ENCODE peak calls at places on chromosomes 12 and 14, in nine cellular contexts. B, W, Z, E, D, Q, U, G and I are unnamed samples.

GRCh38 chr12:72274926-72275325 is 2.8 kb downstream of the TRHDE start:
- DNase-seq in Q (peak), B (no peak), D (peak), E (no peak), G (peak), W (no peak), U (peak), Z (peak), I (peak)

GRCh38 chr12:33825442-33825841 is 196.9 kb upstream of the ALG10 start:
- DNase-seq in B (no peak), Q (no peak), W (no peak), E (no peak), D (no peak), G (no peak), Z (no peak), U (peak), I (no peak)

GRCh38 chr12:88267630-88268029 is 125.5 kb downstream of the TMTC3 start:
- DNase-seq in W (no peak), E (no peak), Z (no peak), G (no peak), B (peak), D (no peak), U (no peak), Q (no peak), I (no peak)

GRCh38 chr12:2248901-2249381 is 196.2 kb downstream of the CACNA1C start:
- DNase-seq in W (no peak), Q (peak), G (peak), D (peak), E (no peak), Z (no peak), B (peak), U (peak), I (no peak)

GRCh38 chr14:94761348-94761998 is 8.4 kb downstream of the GSC start:
- DNase-seq in G (peak), Z (no peak), Q (no peak), D (peak), B (no peak), W (no peak), E (no peak), U (no peak), I (no peak)

GRCh38 chr12:19113464-19113863 is 16.1 kb upstream of the PLEKHA5 start:
- DNase-seq in B (no peak), U (no peak), D (no peak), W (no peak), E (no peak), Z (no peak), G (no peak), Q (no peak), I (no peak)

GRCh38 chr12:92257261-92257660 is 111.6 kb upstream of the BTG1 start:
- DNase-seq in Z (no peak), Q (no peak), E (no peak), G (no peak), B (no peak), D (no peak), U (no peak), W (no peak), I (no peak)

GRCh38 chr12:131218291-131219172 is 264.8 kb downstream of the ADGRD1 start:
- DNase-seq in B (peak), G (no peak), Z (no peak), Q (no peak), W (no peak), U (no peak), D (no peak), E (peak), I (no peak)

GRCh38 chr12:116002890-116003536 is 274.5 kb downstream of the MED13L start:
- DNase-seq in Q (peak), W (no peak), G (peak), E (no peak), Z (no peak), U (no peak), B (no peak), D (peak), I (peak)

DNA sequence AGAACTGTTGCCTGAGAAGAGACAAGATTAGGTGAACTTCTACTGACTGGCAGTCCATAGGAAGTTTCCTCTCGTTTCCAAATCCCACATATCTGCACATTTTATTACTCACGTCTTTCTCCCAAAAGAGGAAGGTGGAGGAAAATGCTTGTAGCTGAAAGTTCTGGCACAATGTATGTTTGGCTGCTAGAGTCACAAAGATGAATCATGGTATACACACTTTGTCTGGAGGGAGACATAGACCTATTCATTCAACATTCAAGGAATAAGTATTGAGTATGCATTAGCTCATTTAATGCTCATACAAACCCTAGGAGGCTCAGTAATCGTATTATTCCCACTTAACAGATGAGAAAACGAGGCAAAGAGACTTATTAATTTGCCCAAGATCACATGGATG is 291.8 kb downstream of the FOXN3 start:
- DNase-seq in W (no peak), D (peak), U (no peak), Z (no peak), Q (peak), G (no peak), E (no peak), B (no peak), I (no peak)
- H3K4me3 ChIP-seq in W (no peak), D (no peak), U (no peak), Z (no peak), Q (no peak), G (no peak), E (no peak), B (no peak), I (no peak)

GRCh38 chr12:49086116-49086515 is 8.5 kb downstream of the DHH start:
- DNase-seq in U (no peak), D (peak), W (no peak), Q (peak), B (no peak), E (no peak), G (peak), Z (no peak), I (no peak)

GRCh38 chr12:49091056-49091835 is 3.4 kb downstream of the DHH start:
- DNase-seq in Z (no peak), W (peak), G (no peak), Q (no peak), B (no peak), U (no peak), E (no peak), D (peak), I (no peak)

GRCh38 chr12:49089831-49090773 is 4.5 kb downstream of the DHH start:
- DNase-seq in Q (peak), E (peak), U (peak), W (peak), B (peak), Z (no peak), D (peak), G (peak), I (no peak)

GRCh38 chr12:49088190-49088931 is 6.2 kb downstream of the DHH start:
- DNase-seq in Z (peak), B (peak), G (peak), W (peak), Q (peak), E (peak), U (peak), D (peak), I (peak)

DNA sequence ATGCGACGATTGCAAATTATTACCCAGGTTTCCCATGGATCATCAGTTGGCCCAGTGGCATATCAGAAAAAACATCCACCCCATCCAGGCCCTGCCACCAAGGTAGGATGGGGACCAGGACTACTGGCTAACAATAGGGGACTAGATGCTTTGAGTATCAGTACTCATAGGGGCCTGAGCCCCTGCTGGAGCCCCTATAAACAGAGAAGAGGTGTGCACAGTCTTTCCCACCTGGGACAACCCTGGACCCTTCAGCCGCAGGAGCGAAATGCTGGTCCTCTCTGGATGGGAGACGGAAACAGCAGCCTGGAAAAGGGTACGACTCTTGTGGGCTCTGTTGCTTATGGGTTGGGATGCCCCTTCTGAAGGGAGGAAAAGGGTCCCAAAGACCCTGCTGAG is 5.7 kb downstream of the DHH start:
- DNase-seq in E (no peak), D (no peak), B (no peak), W (no peak), U (no peak), G (no peak), Z (no peak), Q (no peak), I (no peak)
- H3K4me3 ChIP-seq in E (no peak), D (no peak), B (no peak), W (no peak), U (no peak), G (no peak), Z (no peak), Q (no peak), I (no peak)

GRCh38 chr12:57241556-57242310 is 9.3 kb downstream of the STAC3 start:
- DNase-seq in W (no peak), U (no peak), E (peak), D (peak), Q (no peak), G (no peak), B (peak), Z (no peak), I (no peak)
- H3K4me3 ChIP-seq in W (no peak), U (no peak), E (no peak), D (peak), Q (no peak), G (peak), B (peak), Z (peak), I (peak)

GRCh38 chr12:57225680-57226190 is 3.8 kb upstream of the SHMT2 start:
- DNase-seq in Z (no peak), Q (no peak), D (no peak), B (peak), U (no peak), G (no peak), W (no peak), E (no peak), I (no peak)

GRCh38 chr12:57229041-57229633 is 374 bp upstream of the SHMT2 start:
- DNase-seq in E (no peak), U (no peak), B (no peak), Z (no peak), Q (no peak), W (no peak), G (peak), D (peak), I (no peak)

GRCh38 chr12:57229634-57230380 is at the start of gene SHMT2:
- DNase-seq in W (peak), D (peak), G (peak), Z (peak), Q (peak), E (peak), B (peak), U (peak), I (peak)

GRCh38 chr12:57226588-57227314 is 2.8 kb upstream of the SHMT2 start:
- DNase-seq in G (no peak), Q (no peak), Z (no peak), U (no peak), E (no peak), B (peak), D (no peak), W (peak), I (no peak)

GRCh38 chr12:57227315-57228115 is 2.0 kb upstream of the SHMT2 start:
- DNase-seq in B (peak), W (no peak), D (peak), Q (peak), E (no peak), G (peak), U (no peak), Z (no peak), I (no peak)
- H3K4me3 ChIP-seq in B (peak), W (peak), D (no peak), Q (no peak), E (no peak), G (no peak), U (no peak), Z (no peak), I (peak)

DNA sequence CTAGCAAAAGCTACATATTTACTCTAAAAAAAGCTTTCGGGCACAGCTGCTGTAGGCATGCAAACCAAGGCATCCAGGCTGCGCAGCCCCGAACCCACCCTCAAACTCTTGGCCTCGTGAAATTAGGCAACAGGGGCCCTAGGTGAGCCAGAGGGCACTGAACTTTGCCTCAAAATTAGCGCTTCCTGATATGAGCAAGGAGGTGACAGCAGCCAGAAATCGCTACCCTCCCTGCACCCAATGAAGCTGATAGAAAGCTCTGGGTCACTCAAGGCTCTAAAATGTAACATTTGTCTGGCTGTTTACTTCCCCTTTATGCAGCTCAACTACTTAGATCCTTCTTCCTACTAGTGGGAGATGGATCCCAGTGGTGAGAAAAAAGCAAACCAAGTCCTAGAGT is 61.8 kb downstream of the PITPNM2 start:
- DNase-seq in U (no peak), D (no peak), B (no peak), W (peak), E (no peak), G (no peak), Q (no peak), Z (no peak), I (no peak)
- H3K4me3 ChIP-seq in U (no peak), D (no peak), B (no peak), W (no peak), E (no peak), G (no peak), Q (no peak), Z (no peak), I (no peak)

DNA sequence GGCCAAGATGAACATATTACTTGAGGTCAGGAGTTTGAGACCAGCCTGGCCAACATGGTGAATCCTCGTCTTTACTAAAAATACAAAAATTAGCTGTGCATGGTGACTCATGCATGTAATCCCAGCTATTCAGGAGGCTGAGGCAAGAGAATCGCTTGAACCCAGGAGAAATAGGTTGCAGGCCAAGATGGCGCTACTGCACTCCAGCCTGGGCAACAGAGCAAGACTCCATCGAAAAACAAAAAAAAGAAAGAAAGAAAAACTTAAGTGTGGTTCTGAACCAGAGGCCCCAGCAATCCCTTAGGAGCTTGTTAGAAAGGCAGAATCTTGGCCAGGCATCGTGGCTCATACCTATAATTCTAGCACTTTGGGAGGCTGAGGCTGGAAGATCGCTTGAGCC is 24.5 kb downstream of the SVOP start:
- DNase-seq in U (no peak), D (no peak), Q (no peak), B (no peak), E (no peak), Z (no peak), G (no peak), W (no peak), I (no peak)
- H3K4me3 ChIP-seq in U (no peak), D (no peak), Q (no peak), B (no peak), E (no peak), Z (no peak), G (no peak), W (no peak), I (no peak)

GRCh38 chr14:55500708-55501107 is 60.3 kb upstream of the TBPL2 start:
- DNase-seq in B (no peak), D (no peak), U (no peak), G (no peak), E (no peak), Z (no peak), Q (no peak), W (no peak), I (no peak)
- H3K4me3 ChIP-seq in B (no peak), D (no peak), U (no peak), G (no peak), E (no peak), Z (no peak), Q (no peak), W (peak), I (no peak)

GRCh38 chr12:26830358-26830757 is 2.6 kb downstream of the ITPR2 start:
- DNase-seq in E (no peak), U (no peak), G (no peak), Q (no peak), D (no peak), B (no peak), W (no peak), Z (no peak), I (no peak)
- H3K4me3 ChIP-seq in E (no peak), U (no peak), G (no peak), Q (no peak), D (no peak), B (peak), W (no peak), Z (no peak), I (no peak)

GRCh38 chr12:52691076-52691764 is 11.0 kb upstream of the KRT1 start:
- DNase-seq in D (peak), Z (no peak), U (peak), Q (no peak), W (no peak), E (no peak), B (no peak), G (no peak), I (no peak)
- H3K4me3 ChIP-seq in D (no peak), Z (no peak), U (peak), Q (no peak), W (no peak), E (no peak), B (no peak), G (no peak), I (no peak)

DNA sequence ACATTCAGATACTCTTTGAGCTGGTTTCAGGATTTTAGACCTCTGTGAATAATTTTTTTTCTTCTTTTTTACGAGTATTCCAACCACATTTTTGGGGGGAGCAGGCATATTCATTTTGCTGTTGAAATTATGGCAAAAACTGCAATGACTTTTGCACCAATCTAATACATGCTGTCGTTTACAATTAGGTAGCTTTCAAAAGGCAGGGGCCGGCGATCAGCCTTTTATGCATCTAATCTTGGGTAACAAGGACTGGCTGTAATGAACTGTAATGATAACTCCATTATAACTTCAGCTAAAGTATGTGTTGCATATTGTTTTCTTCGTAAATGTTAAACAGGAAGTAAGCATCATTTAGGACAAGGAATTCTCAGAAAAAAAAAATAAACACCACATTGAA is 30.4 kb upstream of the KLRF1 start:
- DNase-seq in W (peak), G (no peak), Z (no peak), D (no peak), B (no peak), Q (no peak), E (no peak), U (peak), I (no peak)
- H3K4me3 ChIP-seq in W (no peak), G (no peak), Z (no peak), D (no peak), B (no peak), Q (no peak), E (no peak), U (no peak), I (no peak)